ENCODE peak calls at places on chromosomes 3 and 15, in nine cellular contexts. E is PC-3; X is AG08395; A is activated naive CD8-positive, alpha-beta T cell treated with anti-CD3 and anti-CD28 coated beads, Interleukin-2, amount 50 U/mL, for 16 hours; H is upper lobe of right lung; D is effector memory CD8-positive, alpha-beta T cell; V is skeletal muscle cell; F is germinal center; C is epithelial cell of prostate. S is an unnamed sample.

GRCh38 chr3:65836047-65836446 is 202.7 kb downstream of the MAGI1 start:
- DNase-seq in X (no peak), H (no peak), F (no peak), V (no peak), D (no peak), C (no peak), E (no peak), A (no peak), S (no peak)

GRCh38 chr15:95940431-95940985 is 390.0 kb upstream of the NR2F2 start:
- DNase-seq in V (no peak), D (no peak), F (no peak), X (no peak), H (no peak), E (no peak), C (no peak), A (no peak), S (no peak)

GRCh38 chr3:52838561-52839267 is 3.9 kb upstream of the MUSTN1 start:
- DNase-seq in C (no peak), D (no peak), X (no peak), A (no peak), E (no peak), H (no peak), V (no peak), F (no peak), S (no peak)

GRCh38 chr15:57422113-57422754 is 45.9 kb downstream of the CGNL1 start:
- DNase-seq in F (no peak), X (peak), D (no peak), C (no peak), V (no peak), E (no peak), A (no peak), H (no peak), S (no peak)

GRCh38 chr3:52739725-52740124 is 31.0 kb downstream of the NEK4 start:
- DNase-seq in X (no peak), H (no peak), E (no peak), D (no peak), V (no peak), F (no peak), A (no peak), C (no peak), S (no peak)

GRCh38 chr3:15331606-15332404 is 581 bp downstream of the SH3BP5 start:
- DNase-seq in C (no peak), D (peak), H (peak), E (peak), F (peak), A (no peak), X (peak), V (no peak), S (no peak)

GRCh38 chr3:124243253-124243859 is 251.4 kb upstream of the ROPN1 start:
- DNase-seq in X (no peak), E (no peak), V (no peak), D (no peak), A (no peak), C (no peak), H (no peak), F (no peak), S (no peak)

GRCh38 chr15:74822233-74822632 is 4.2 kb upstream of the CPLX3 start:
- DNase-seq in E (no peak), H (no peak), X (no peak), F (no peak), V (no peak), A (no peak), D (no peak), C (no peak), S (no peak)

GRCh38 chr3:94179059-94179458 is 116.2 kb downstream of the NSUN3 start:
- DNase-seq in X (no peak), D (no peak), H (no peak), A (no peak), C (no peak), E (no peak), V (no peak), F (no peak), S (no peak)

GRCh38 chr15:33547876-33548275 is 237.1 kb downstream of the RYR3 start:
- DNase-seq in F (no peak), A (no peak), V (peak), E (peak), D (no peak), X (peak), H (no peak), C (peak), S (no peak)

GRCh38 chr3:74561881-74562280 is 52.6 kb downstream of the CNTN3 start:
- DNase-seq in A (no peak), E (no peak), H (no peak), V (peak), F (no peak), X (peak), D (no peak), C (no peak), S (no peak)

GRCh38 chr3:119628390-119628789 is 30.7 kb downstream of the PLA1A start:
- DNase-seq in C (no peak), F (peak), H (no peak), E (no peak), V (no peak), A (no peak), D (no peak), X (no peak), S (no peak)

GRCh38 chr3:194075802-194076460 is 60.0 kb upstream of the HES1 start:
- DNase-seq in X (no peak), C (no peak), H (no peak), A (no peak), F (no peak), E (peak), V (no peak), D (no peak), S (no peak)

GRCh38 chr3:133361011-133361410 is 38.8 kb upstream of the BFSP2 start:
- DNase-seq in D (no peak), F (no peak), V (no peak), X (no peak), A (no peak), C (no peak), E (no peak), H (no peak), S (no peak)

GRCh38 chr3:195226900-195227447 is 44.0 kb downstream of the XXYLT1 start:
- DNase-seq in X (no peak), A (no peak), E (peak), F (peak), H (peak), V (no peak), C (no peak), D (no peak), S (no peak)

GRCh38 chr15:92112711-92113110 is 259.2 kb downstream of the SLCO3A1 start:
- DNase-seq in A (no peak), V (no peak), E (no peak), F (no peak), X (no peak), H (no peak), D (no peak), C (no peak), S (no peak)

GRCh38 chr3:192215-192929 is 4.2 kb upstream of the CHL1 start:
- DNase-seq in F (peak), X (no peak), C (no peak), V (no peak), A (no peak), H (no peak), E (no peak), D (no peak), S (no peak)

GRCh38 chr15:45640610-45641009 is 5.8 kb downstream of the SQOR start:
- DNase-seq in F (no peak), A (no peak), X (peak), H (no peak), D (no peak), E (peak), V (peak), C (peak), S (no peak)

GRCh38 chr3:177693596-177693995 is 496.3 kb upstream of the TBL1XR1 start:
- DNase-seq in H (no peak), F (no peak), A (no peak), C (no peak), E (no peak), V (no peak), X (no peak), D (no peak), S (no peak)

GRCh38 chr3:66144792-66145733 is 75.7 kb upstream of the SLC25A26 start:
- DNase-seq in A (no peak), D (no peak), V (peak), H (no peak), C (no peak), X (peak), E (peak), F (no peak), S (no peak)

GRCh38 chr15:27272446-27272845 is 301.5 kb downstream of the GABRG3 start:
- DNase-seq in H (no peak), D (no peak), V (no peak), X (no peak), C (no peak), E (no peak), F (no peak), A (no peak), S (no peak)

GRCh38 chr3:14520149-14520548 is 20.0 kb downstream of the GRIP2 start:
- DNase-seq in X (no peak), F (no peak), E (no peak), C (no peak), H (peak), V (no peak), A (no peak), D (no peak), S (no peak)

GRCh38 chr15:68990755-68991500 is 23.6 kb upstream of the NOX5 start:
- DNase-seq in E (no peak), X (no peak), D (no peak), F (no peak), A (no peak), V (no peak), H (no peak), C (no peak), S (no peak)

GRCh38 chr15:39692464-39693327 is 89.9 kb downstream of the FSIP1 start:
- DNase-seq in V (no peak), E (no peak), A (no peak), X (no peak), H (no peak), C (no peak), F (no peak), D (no peak), S (peak)

GRCh38 chr3:150972379-150972985 is at the start of gene CLRN1:
- DNase-seq in E (no peak), V (no peak), D (no peak), A (no peak), C (no peak), H (no peak), F (no peak), X (no peak), S (no peak)

GRCh38 chr15:74157868-74158827 is 15.4 kb upstream of the ISLR start:
- DNase-seq in C (no peak), E (no peak), F (no peak), V (no peak), D (no peak), X (no peak), H (no peak), A (no peak), S (no peak)

GRCh38 chr15:101361418-101361817 is 66.4 kb upstream of the SNRPA1 start:
- DNase-seq in V (no peak), C (no peak), E (no peak), F (no peak), A (no peak), X (no peak), H (no peak), D (no peak), S (no peak)

GRCh38 chr3:101690972-101691371 is 4.5 kb upstream of the RPL24 start:
- DNase-seq in D (no peak), C (no peak), V (no peak), X (no peak), F (no peak), H (no peak), A (no peak), E (no peak), S (no peak)

S was measured in NCI-H748 treated with DMSO at 0.1 percent for 48 hours.